ENCODE peak calls at places on chromosomes 2 and 18, in eight cellular contexts. T, E, S, M, R, D, U and A are unnamed samples.

GRCh38 chr18:22108674-22109073 is 60.7 kb upstream of the GATA6 start:
- DNase-seq in D (no peak), R (no peak), U (no peak), T (no peak), S (peak), M (no peak), E (no peak), A (peak)

GRCh38 chr2:52034706-52035105 is 1002.8 kb upstream of the NRXN1 start:
- DNase-seq in U (no peak), T (no peak), E (no peak), S (peak), D (no peak), M (no peak), R (no peak), A (no peak)

GRCh38 chr18:61335737-61336555 is 2.7 kb downstream of the CDH20 start:
- DNase-seq in T (no peak), U (no peak), M (no peak), E (no peak), D (peak), R (no peak), S (peak), A (peak)

GRCh38 chr2:160613466-160614153 is 120.0 kb upstream of the RBMS1 start:
- DNase-seq in R (no peak), E (no peak), M (peak), S (peak), U (no peak), T (no peak), D (peak), A (peak)

GRCh38 chr18:44840053-44840826 is 159.6 kb downstream of the SETBP1 start:
- DNase-seq in R (no peak), D (peak), U (no peak), S (no peak), T (no peak), E (no peak), M (no peak), A (no peak)

GRCh38 chr18:41025666-41026065 is 929.4 kb upstream of the PIK3C3 start:
- DNase-seq in S (no peak), M (no peak), E (no peak), R (no peak), D (no peak), U (no peak), T (no peak), A (no peak)

GRCh38 chr2:239149501-239149900 is 251.3 kb downstream of the HDAC4 start:
- DNase-seq in T (no peak), D (no peak), M (no peak), R (no peak), U (no peak), E (no peak), S (no peak), A (no peak)

GRCh38 chr2:3683748-3684454 is 19.5 kb upstream of the DCDC2C start:
- DNase-seq in D (no peak), R (no peak), T (no peak), E (no peak), M (no peak), U (no peak), S (peak), A (peak)

GRCh38 chr2:187956906-187957534 is 334.7 kb upstream of the GULP1 start:
- DNase-seq in S (no peak), M (no peak), E (no peak), D (peak), U (no peak), R (no peak), T (no peak), A (no peak)

GRCh38 chr2:85318222-85319182 is 9.3 kb downstream of the TGOLN2 start:
- DNase-seq in U (no peak), D (peak), S (peak), T (no peak), M (peak), R (no peak), E (no peak), A (peak)

GRCh38 chr2:101427240-101427639 is 39.9 kb upstream of the CREG2 start:
- DNase-seq in E (no peak), D (no peak), S (no peak), M (no peak), R (no peak), U (no peak), T (no peak), A (no peak)

GRCh38 chr2:176854878-176855277 is 357.7 kb upstream of the HNRNPA3 start:
- DNase-seq in T (no peak), U (no peak), D (no peak), S (no peak), E (no peak), M (no peak), R (no peak), A (no peak)

GRCh38 chr2:188378551-188378950 is 86.9 kb downstream of the GULP1 start:
- DNase-seq in D (no peak), U (no peak), R (no peak), M (no peak), S (peak), E (no peak), T (no peak), A (peak)

GRCh38 chr2:38751847-38752410 is 768 bp upstream of the SRSF7 start:
- DNase-seq in E (no peak), M (no peak), T (no peak), D (no peak), R (no peak), S (peak), U (no peak), A (peak)

GRCh38 chr2:204971219-204971907 is 426.1 kb downstream of the PARD3B start:
- DNase-seq in D (no peak), T (no peak), E (no peak), M (no peak), S (no peak), R (no peak), U (no peak), A (no peak)

GRCh38 chr2:102664439-102665042 is 45.2 kb downstream of the SLC9A2 start:
- DNase-seq in U (no peak), E (no peak), T (peak), M (peak), S (peak), D (peak), R (no peak), A (peak)

GRCh38 chr2:81276595-81276994 is 972.0 kb upstream of the LRRTM1 start:
- DNase-seq in U (no peak), M (no peak), S (no peak), D (no peak), T (no peak), E (no peak), R (no peak), A (no peak)

GRCh38 chr2:157355618-157356017 is 30.0 kb upstream of the ERMN start:
- DNase-seq in T (no peak), D (no peak), E (no peak), R (no peak), S (peak), U (no peak), M (no peak), A (no peak)

GRCh38 chr2:19675003-19675629 is 226.7 kb downstream of the TTC32 start:
- DNase-seq in M (no peak), R (no peak), U (no peak), D (no peak), S (no peak), T (no peak), E (no peak), A (no peak)

GRCh38 chr2:231535961-231536360 is 5.7 kb upstream of the NMUR1 start:
- DNase-seq in R (no peak), S (no peak), M (no peak), D (no peak), E (no peak), U (no peak), T (no peak), A (no peak)

GRCh38 chr2:2613279-2614199 is 282.5 kb upstream of the MYT1L start:
- DNase-seq in M (no peak), D (peak), E (peak), R (peak), T (peak), S (peak), U (peak), A (peak)

GRCh38 chr2:216992056-216992455 is 132.2 kb upstream of the TNP1 start:
- DNase-seq in S (no peak), D (no peak), T (no peak), R (no peak), E (no peak), M (no peak), U (no peak), A (no peak)

GRCh38 chr2:217177687-217178086 is 317.8 kb upstream of the TNP1 start:
- DNase-seq in M (no peak), R (no peak), S (no peak), D (no peak), T (no peak), U (no peak), E (no peak), A (no peak)

GRCh38 chr2:152890746-152891145 is 172.3 kb downstream of the ARL6IP6 start:
- DNase-seq in U (no peak), M (no peak), T (no peak), S (no peak), D (no peak), R (no peak), E (no peak), A (no peak)

GRCh38 chr2:181106789-181107418 is 126.5 kb downstream of the UBE2E3 start:
- DNase-seq in D (peak), T (peak), U (no peak), S (peak), M (peak), E (no peak), R (no peak), A (peak)

GRCh38 chr2:24454258-24454657 is 36.8 kb upstream of the NCOA1 start:
- DNase-seq in R (no peak), T (no peak), E (no peak), D (peak), U (no peak), S (peak), M (no peak), A (peak)

GRCh38 chr2:96792772-96793749 is 23.0 kb upstream of the CNNM3 start:
- DNase-seq in E (no peak), R (no peak), M (no peak), U (no peak), T (no peak), D (no peak), S (no peak), A (no peak)

GRCh38 chr18:27996792-27997191 is 180.1 kb downstream of the CDH2 start:
- DNase-seq in M (no peak), S (peak), R (no peak), T (no peak), D (peak), E (no peak), U (no peak), A (peak)

GRCh38 chr18:57352761-57353136 is 392 bp downstream of the ST8SIA3 start:
- DNase-seq in R (no peak), M (no peak), S (no peak), D (no peak), T (no peak), E (no peak), U (no peak), A (no peak)

GRCh38 chr2:164046040-164046439 is 310.2 kb upstream of the FIGN start:
- DNase-seq in S (peak), T (peak), R (no peak), D (peak), E (no peak), M (no peak), U (no peak), A (no peak)

GRCh38 chr2:11243512-11243911 is 88.2 kb downstream of the SLC66A3 start:
- DNase-seq in T (no peak), D (no peak), R (no peak), S (no peak), E (no peak), U (no peak), M (no peak), A (no peak)

GRCh38 chr2:84854835-84855234 is 26.0 kb downstream of the TRABD2A start:
- DNase-seq in T (no peak), E (no peak), S (no peak), M (no peak), D (no peak), U (no peak), R (no peak), A (no peak)

GRCh38 chr18:6294119-6294784 is 120.5 kb downstream of the L3MBTL4 start:
- DNase-seq in R (no peak), D (no peak), E (no peak), M (peak), S (no peak), T (no peak), U (no peak), A (no peak)

GRCh38 chr2:222459983-222460382 is 35.6 kb downstream of the SGPP2 start:
- DNase-seq in T (no peak), E (no peak), M (no peak), S (no peak), U (no peak), D (no peak), R (no peak), A (no peak)

GRCh38 chr2:98311771-98312545 is 34.3 kb upstream of the CNGA3 start:
- DNase-seq in U (no peak), S (no peak), T (no peak), D (no peak), E (no peak), M (no peak), R (no peak), A (no peak)